ENCODE peak calls at places on chromosome 3, in five cellular contexts. W, M, H, Y and V are unnamed samples.

GRCh38 chr3:48232734-48233133 is 8.2 kb upstream of the ZNF589 start:
- DNase-seq in W (peak), M (peak), H (peak), Y (peak), V (no peak)

GRCh38 chr3:25508901-25509300 is 80.8 kb downstream of the RARB start:
- DNase-seq in W (peak), M (no peak), H (peak), Y (no peak), V (peak)

GRCh38 chr3:59580499-59580898 is 530.7 kb upstream of the CFAP20DC start:
- DNase-seq in W (no peak), M (no peak), H (no peak), Y (no peak), V (no peak)

GRCh38 chr3:19702416-19703078 is 231.5 kb downstream of the EFHB start:
- DNase-seq in W (no peak), M (no peak), H (no peak), Y (no peak), V (no peak)

GRCh38 chr3:174325834-174326705 is 533.1 kb upstream of the NAALADL2 start:
- DNase-seq in W (peak), M (no peak), H (peak), Y (no peak), V (peak)

GRCh38 chr3:52742418-52743041 is 28.2 kb downstream of the NEK4 start:
- DNase-seq in W (peak), M (no peak), H (peak), Y (no peak), V (no peak)

GRCh38 chr3:185353823-185354614 is 8.9 kb upstream of the MAP3K13 start:
- DNase-seq in W (peak), M (peak), H (peak), Y (peak), V (no peak)

GRCh38 chr3:43288366-43288765 is 2.0 kb downstream of the SNRK start:
- DNase-seq in W (peak), M (no peak), H (peak), Y (no peak), V (no peak)

GRCh38 chr3:134373278-134373941 is 837 bp downstream of the AMOTL2 start:
- DNase-seq in W (peak), M (no peak), H (peak), Y (no peak), V (peak)

GRCh38 chr3:184581331-184582210 is 20.0 kb downstream of the EPHB3 start:
- DNase-seq in W (no peak), M (no peak), H (no peak), Y (no peak), V (no peak)

GRCh38 chr3:156803949-156804741 is 22.0 kb upstream of the LEKR1 start:
- DNase-seq in W (no peak), M (no peak), H (no peak), Y (no peak), V (no peak)

GRCh38 chr3:1693145-1693544 is 405.5 kb upstream of the CNTN4 start:
- DNase-seq in W (no peak), M (no peak), H (no peak), Y (no peak), V (no peak)